ENCODE peak calls at places on chromosomes 2 and 18, in seven cellular contexts. V, D, G, S, L, N and X are unnamed samples.

GRCh38 chr18:34837769-34838194 is 127.7 kb downstream of the DTNA start:
- DNase-seq in D (no peak), L (no peak), G (peak; percentile 12), V (peak; percentile 14), N (peak; percentile 90), S (peak; percentile 38), X (peak; percentile 31)

GRCh38 chr2:85800576-85800975 is 46.8 kb downstream of the ATOH8 start:
- DNase-seq in V (no peak), L (no peak), N (no peak), D (no peak), S (no peak), G (no peak), X (no peak)

GRCh38 chr2:147463881-147464520 is 380.8 kb upstream of the ACVR2A start:
- DNase-seq in N (no peak), L (no peak), V (no peak), D (no peak), S (no peak), G (no peak), X (no peak)

GRCh38 chr2:215059724-215060123 is 78.7 kb downstream of the ABCA12 start:
- DNase-seq in G (peak; percentile 11), V (no peak), S (no peak), D (peak; percentile 6), N (no peak), L (peak; percentile 3), X (no peak)

GRCh38 chr2:177906041-177906718 is 166.4 kb downstream of the PDE11A start:
- DNase-seq in L (peak; percentile 51), N (peak; percentile 33), S (peak; percentile 74), D (peak; percentile 81), V (peak; percentile 41), G (peak; percentile 47), X (peak; percentile 56)

GRCh38 chr2:19748711-19749506 is 152.9 kb downstream of the TTC32 start:
- DNase-seq in G (no peak), S (no peak), V (no peak), L (no peak), N (no peak), D (no peak), X (no peak)

GRCh38 chr2:38836801-38837200 is 38.9 kb downstream of the DHX57 start:
- DNase-seq in S (no peak), D (no peak), L (no peak), V (no peak), G (peak; percentile 10), N (no peak), X (no peak)

GRCh38 chr2:39805936-39806608 is 27.0 kb upstream of the THUMPD2 start:
- DNase-seq in G (peak; percentile 3), S (no peak), L (peak; percentile 44), D (no peak), V (no peak), N (peak; percentile 5), X (peak; percentile 72)

GRCh38 chr18:31269508-31270074 is 48.4 kb upstream of the DSG1 start:
- DNase-seq in L (no peak), S (no peak), N (no peak), D (no peak), V (no peak), G (no peak), X (no peak)

GRCh38 chr2:200747668-200748618 is 63.8 kb upstream of the BZW1 start:
- DNase-seq in D (no peak), V (no peak), G (peak; percentile 97), S (no peak), L (peak; percentile 94), N (peak; percentile 90), X (peak; percentile 68)

GRCh38 chr2:36058953-36059352 is 296.6 kb upstream of the CRIM1 start:
- DNase-seq in D (peak; percentile 7), V (no peak), G (no peak), N (no peak), S (no peak), L (no peak), X (no peak)

GRCh38 chr2:152336854-152337510 is 2.0 kb downstream of the FMNL2 start:
- DNase-seq in N (peak; percentile 58), L (peak; percentile 75), S (peak; percentile 56), D (peak; percentile 44), V (peak; percentile 44), G (peak; percentile 53), X (peak; percentile 82)

GRCh38 chr2:152126664-152127063 is 27.8 kb upstream of the CACNB4 start:
- DNase-seq in N (no peak), G (no peak), S (no peak), D (peak; percentile 19), V (no peak), L (no peak), X (no peak)

GRCh38 chr2:171968509-171968908 is 31.2 kb upstream of the METAP1D start:
- DNase-seq in G (no peak), V (no peak), N (no peak), D (no peak), L (no peak), S (no peak), X (no peak)

GRCh38 chr18:6624271-6624670 is 105.2 kb upstream of the ARHGAP28 start:
- DNase-seq in N (peak; percentile 87), D (no peak), G (peak; percentile 73), L (peak; percentile 70), V (no peak), S (no peak), X (peak; percentile 63)

GRCh38 chr18:50218432-50219197 is 23.7 kb upstream of the MYO5B start:
- DNase-seq in S (no peak), N (no peak), G (peak; percentile 14), V (no peak), L (peak; percentile 3), D (peak; percentile 20), X (peak; percentile 13)

GRCh38 chr2:237901932-237902846 is 42.8 kb downstream of the RAMP1 start:
- DNase-seq in V (no peak), N (no peak), L (no peak), S (no peak), D (no peak), G (no peak), X (no peak)

GRCh38 chr2:237907144-237907543 is 47.7 kb downstream of the RAMP1 start:
- DNase-seq in L (no peak), D (no peak), N (no peak), G (no peak), S (no peak), V (no peak), X (no peak)

GRCh38 chr2:237900891-237901831 is 41.7 kb downstream of the RAMP1 start:
- DNase-seq in L (no peak), S (no peak), V (no peak), N (no peak), G (no peak), D (no peak), X (no peak)

GRCh38 chr2:237909075-237909695 is 49.8 kb downstream of the RAMP1 start:
- DNase-seq in V (no peak), D (no peak), S (no peak), L (no peak), N (no peak), G (no peak), X (no peak)

DNA sequence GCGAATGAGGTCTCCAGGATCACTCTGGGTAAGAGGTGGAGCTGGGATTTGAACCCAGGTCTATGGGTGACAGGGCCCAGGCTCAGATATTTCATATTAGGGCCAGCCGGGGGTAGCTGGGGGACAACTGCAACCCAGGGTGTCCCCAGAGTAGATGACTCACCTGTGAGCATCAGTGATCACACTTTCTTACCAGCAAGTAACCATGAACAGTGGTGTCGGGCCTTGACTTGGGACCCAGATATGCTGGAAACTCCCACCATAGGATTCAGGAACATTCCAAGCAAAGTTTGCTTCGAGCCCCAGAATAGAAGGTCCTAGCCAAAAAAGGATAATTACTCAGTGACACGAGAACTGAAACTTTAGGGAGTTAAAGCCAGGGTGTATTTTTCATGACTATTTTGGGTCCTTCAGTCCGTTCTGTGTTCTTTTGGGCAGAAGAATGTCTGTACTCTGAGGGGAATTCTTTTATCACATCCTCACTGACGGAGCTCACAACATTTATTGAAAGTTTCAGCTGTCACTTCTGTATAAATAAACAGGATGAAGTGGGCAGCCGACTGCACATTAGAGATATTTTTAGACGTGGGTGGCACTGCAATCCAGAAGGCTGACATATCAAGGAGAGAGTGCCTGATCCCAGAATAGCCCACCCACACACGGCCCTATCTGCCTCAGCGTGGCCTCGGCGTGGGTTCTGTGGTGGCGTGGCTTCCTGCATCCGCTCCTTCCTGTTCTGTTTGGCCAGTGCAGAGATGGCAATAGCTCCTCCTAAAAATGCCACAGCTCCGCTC is 45.6 kb downstream of the RAMP1 start:
- DNase-seq in S (peak; percentile 11), V (no peak), N (peak; percentile 71), L (peak; percentile 27), G (peak; percentile 91), D (no peak), X (peak; percentile 67)
- H3K4me3 ChIP-seq in S (no peak overlapping the region), V (no peak overlapping the region), N (no peak overlapping the region), L (no peak overlapping the region), G (no peak overlapping the region), D (no peak overlapping the region), X (no peak overlapping the region)

GRCh38 chr18:75958683-75959082 is 531.2 kb upstream of the SMIM21 start:
- DNase-seq in S (no peak), G (no peak), L (no peak), N (no peak), V (no peak), D (no peak), X (peak; percentile 4)
- TF ChIP-seq CTCF in S (no peak), G (no peak), L (peak; percentile 12), N (no peak), V (no peak), D (no peak), X (peak; percentile 34)

DNA sequence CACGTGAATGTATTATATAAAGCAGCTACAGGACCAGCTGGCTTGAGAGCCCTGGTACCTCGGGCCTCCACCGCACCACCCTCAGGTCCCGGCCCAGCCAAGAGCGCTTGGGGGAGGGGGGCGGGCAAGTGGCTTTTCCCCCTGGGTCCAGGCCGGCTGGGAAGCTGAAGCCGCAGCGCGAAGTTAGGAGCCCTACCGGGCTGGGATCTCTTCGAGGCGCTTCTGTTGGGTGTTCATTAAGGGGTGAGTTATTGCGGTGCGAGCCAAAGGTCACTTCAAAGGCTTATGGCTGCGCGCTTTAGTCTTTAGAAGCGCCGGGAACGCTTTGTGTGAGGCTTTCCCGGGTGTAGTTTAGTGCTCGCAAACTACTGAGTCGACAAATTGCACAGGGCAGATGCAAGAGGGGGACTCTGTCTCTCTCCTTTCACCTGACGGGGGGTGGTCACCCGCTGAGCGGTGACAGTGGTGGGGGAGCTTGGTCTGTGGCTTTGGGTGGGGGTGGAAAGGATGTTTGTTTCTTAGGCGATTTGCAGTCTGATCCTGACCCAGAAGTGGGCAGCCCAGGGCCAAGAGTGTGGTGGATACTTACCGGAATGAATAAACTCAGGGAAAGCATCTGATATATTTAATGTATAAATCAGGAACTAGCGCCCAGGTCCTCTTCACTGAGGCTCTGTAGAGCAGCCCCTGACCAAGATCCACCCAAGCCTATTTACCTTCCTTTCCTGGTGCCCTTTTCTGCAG is 6.0 kb downstream of the HOXD3 start:
- DNase-seq in N (no peak), L (no peak), G (no peak), V (no peak), S (no peak), D (no peak), X (no peak)
- H3K4me3 ChIP-seq in N (no peak overlapping the region), L (no peak overlapping the region), G (no peak overlapping the region), V (no peak overlapping the region), S (no peak overlapping the region), D (no peak overlapping the region), X (no peak overlapping the region)

DNA sequence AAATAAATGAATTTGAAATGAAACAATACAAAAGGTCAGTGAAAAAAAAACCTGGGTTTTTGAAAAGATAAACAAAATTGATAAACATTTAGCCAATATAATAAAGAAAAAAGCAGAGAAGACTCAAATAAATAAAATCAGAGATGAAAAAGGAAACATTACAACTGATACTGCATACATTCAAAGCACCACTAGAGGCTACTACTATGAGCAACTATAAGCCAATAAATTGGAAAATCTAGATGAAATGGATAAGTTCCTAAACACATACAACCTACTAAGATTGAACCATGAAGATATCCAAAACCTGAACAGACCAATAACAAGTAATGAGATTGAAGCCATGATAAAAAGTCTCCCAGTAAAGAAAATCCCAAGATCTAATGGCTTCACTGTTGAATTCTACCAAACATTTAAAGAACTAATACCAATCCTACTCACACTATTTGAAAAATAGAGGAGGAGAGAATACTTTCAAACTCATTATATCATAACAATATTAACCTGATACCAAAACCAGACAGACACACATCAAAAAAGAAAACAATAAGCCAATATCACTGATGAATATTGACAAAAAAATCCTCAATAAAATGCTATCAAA is 80.8 kb upstream of the CERS6 start:
- DNase-seq in L (no peak), S (no peak), V (no peak), D (no peak), G (no peak), N (peak; percentile 6), X (peak; percentile 12)
- TF ChIP-seq CTCF in L (peak; percentile 28), S (peak; percentile 41), V (peak; percentile 17), D (peak; percentile 59), G (no peak), N (peak; percentile 40), X (peak; percentile 65)